ENCODE peak calls at places on chromosomes 2 and 18, in ten cellular contexts. C, V, M, O, Z, N, I, D, F and W are unnamed samples.

GRCh38 chr2:129334128-129334527 is 645.3 kb upstream of the RAB6C start:
- DNase-seq in C (no peak), V (no peak), M (no peak), O (no peak), Z (no peak), N (no peak), I (no peak), D (no peak), F (no peak), W (no peak)

GRCh38 chr18:731185-731584 is 18.8 kb upstream of the ENOSF1 start:
- DNase-seq in C (no peak), V (no peak), M (no peak), O (no peak), Z (no peak), N (no peak), I (no peak), D (no peak), F (no peak), W (no peak)

GRCh38 chr2:220104871-220105351 is 477.5 kb downstream of the SLC4A3 start:
- DNase-seq in C (peak; percentile 70), V (peak; percentile 94), M (no peak), O (peak; percentile 77), Z (no peak), N (peak; percentile 53), I (peak; percentile 46), D (peak; percentile 92), F (peak; percentile 14), W (no peak)

GRCh38 chr2:234410526-234410925 is 86.4 kb downstream of the ARL4C start:
- DNase-seq in C (no peak), V (no peak), M (no peak), O (no peak), Z (no peak), N (no peak), I (peak; percentile 18), D (no peak), F (no peak), W (no peak)

GRCh38 chr2:45974056-45974455 is 322.6 kb downstream of the PRKCE start:
- DNase-seq in C (no peak), V (no peak), M (no peak), O (no peak), Z (no peak), N (no peak), I (no peak), D (no peak), F (no peak), W (no peak)

GRCh38 chr2:128727914-128728313 is 409.2 kb upstream of the HS6ST1 start:
- DNase-seq in C (peak; percentile 83), V (peak; percentile 98), M (peak; percentile 35), O (peak; percentile 38), Z (no peak), N (no peak), I (no peak), D (no peak), F (no peak), W (no peak)

GRCh38 chr18:76405761-76406356 is 89.2 kb downstream of the ZNF516 start:
- DNase-seq in C (peak; percentile 59), V (peak; percentile 76), M (peak; percentile 64), O (peak; percentile 53), Z (no peak), N (no peak), I (peak; percentile 65), D (peak; percentile 6), F (no peak), W (peak; percentile 48)

GRCh38 chr2:197128126-197128525 is 182.5 kb downstream of the ANKRD44 start:
- DNase-seq in C (no peak), V (no peak), M (no peak), O (no peak), Z (no peak), N (no peak), I (no peak), D (no peak), F (no peak), W (no peak)

GRCh38 chr2:11790228-11790627 is 43.8 kb downstream of the LPIN1 start:
- DNase-seq in C (no peak), V (no peak), M (no peak), O (no peak), Z (no peak), N (no peak), I (no peak), D (no peak), F (no peak), W (no peak)

GRCh38 chr2:67311536-67311935 is 85.6 kb upstream of the ETAA1 start:
- DNase-seq in C (peak; percentile 60), V (peak; percentile 62), M (no peak), O (peak; percentile 45), Z (no peak), N (no peak), I (no peak), D (peak; percentile 50), F (no peak), W (peak; percentile 67)

GRCh38 chr2:215722125-215722524 is 286.3 kb upstream of the FN1 start:
- DNase-seq in C (no peak), V (no peak), M (no peak), O (no peak), Z (no peak), N (no peak), I (no peak), D (no peak), F (no peak), W (no peak)

GRCh38 chr2:172088245-172089004 is 3.1 kb downstream of the DLX1 start:
- DNase-seq in C (peak; percentile 93), V (no peak), M (no peak), O (no peak), Z (no peak), N (no peak), I (no peak), D (no peak), F (peak; percentile 13), W (no peak)

GRCh38 chr2:191678437-191679110 is 638 bp downstream of the NABP1 start:
- DNase-seq in C (no peak), V (no peak), M (peak; percentile 68), O (peak; percentile 58), Z (no peak), N (peak; percentile 70), I (peak; percentile 55), D (peak; percentile 61), F (peak; percentile 37), W (peak; percentile 90)

GRCh38 chr2:218659258-218659987 is at the start of the genes BCS1L and ZNF142:
- DNase-seq in C (peak; percentile 79), V (peak; percentile 89), M (peak; percentile 93), O (peak; percentile 94), Z (peak; percentile 86), N (peak; percentile 93), I (peak; percentile 91), D (peak; percentile 90), F (peak; percentile 80), W (peak; percentile 94)

GRCh38 chr2:67694464-67694863 is 297.3 kb downstream of the ETAA1 start:
- DNase-seq in C (no peak), V (no peak), M (no peak), O (no peak), Z (no peak), N (no peak), I (peak; percentile 52), D (no peak), F (no peak), W (no peak)

GRCh38 chr2:172564376-172564775 is 8.5 kb downstream of the PDK1 start:
- DNase-seq in C (peak; percentile 6), V (no peak), M (no peak), O (no peak), Z (no peak), N (no peak), I (no peak), D (no peak), F (no peak), W (no peak)

GRCh38 chr2:106108351-106108750 is 85.8 kb downstream of the UXS1 start:
- DNase-seq in C (peak; percentile 32), V (peak; percentile 83), M (no peak), O (no peak), Z (no peak), N (no peak), I (no peak), D (peak; percentile 41), F (no peak), W (no peak)

GRCh38 chr2:111171337-111171930 is 50.7 kb downstream of the BCL2L11 start:
- DNase-seq in C (no peak), V (no peak), M (no peak), O (no peak), Z (no peak), N (no peak), I (no peak), D (no peak), F (no peak), W (no peak)